ENCODE peak calls at places on chromosomes 3 and 15, in nine cellular contexts. U is GM12878, N is heart left ventricle, H is gastrocnemius medialis, L is A549, R is body of pancreas, I is suprapubic skin, D is K562, G is H1. T is an unnamed sample.

GRCh38 chr3:138389841-138390581 is 41.6 kb downstream of the MRAS start:
- DNase-seq in I (no peak), D (no peak), U (no peak), R (peak), L (peak), G (no peak), N (peak), H (peak), T (peak)

GRCh38 chr15:73403171-73403570 is 34.4 kb upstream of the HCN4 start:
- DNase-seq in D (no peak), R (no peak), L (no peak), G (no peak), N (no peak), I (no peak), U (no peak), H (no peak), T (no peak)

GRCh38 chr3:105118905-105119304 is 247.8 kb upstream of the ALCAM start:
- DNase-seq in N (no peak), G (no peak), L (peak), I (no peak), U (no peak), H (no peak), R (no peak), D (no peak), T (no peak)

GRCh38 chr3:4438296-4438695 is 28.8 kb downstream of the SUMF1 start:
- DNase-seq in D (no peak), U (no peak), H (no peak), I (no peak), G (no peak), R (no peak), L (no peak), N (no peak), T (no peak)

GRCh38 chr3:73351423-73352071 is 273.2 kb downstream of the PDZRN3 start:
- DNase-seq in I (no peak), G (no peak), D (no peak), L (no peak), U (no peak), R (no peak), N (peak), H (no peak), T (no peak)

GRCh38 chr3:195061756-195062655 is 209.0 kb downstream of the XXYLT1 start:
- DNase-seq in G (no peak), R (no peak), N (no peak), D (no peak), H (no peak), I (no peak), L (no peak), U (no peak), T (no peak)

GRCh38 chr15:65212097-65212496 is 824 bp upstream of the CILP start:
- DNase-seq in H (no peak), G (peak), U (no peak), R (no peak), I (no peak), N (no peak), D (peak), L (peak), T (no peak)

GRCh38 chr15:41504751-41505492 is 8.7 kb downstream of the LTK start:
- DNase-seq in G (no peak), L (no peak), N (no peak), H (no peak), I (no peak), U (no peak), R (no peak), D (no peak), T (no peak)

GRCh38 chr15:39127151-39127815 is 453.6 kb upstream of the THBS1 start:
- DNase-seq in L (no peak), H (no peak), R (no peak), D (peak), N (no peak), I (no peak), U (no peak), G (no peak), T (no peak)

GRCh38 chr3:143078883-143079282 is 40.7 kb upstream of the CHST2 start:
- DNase-seq in L (no peak), U (no peak), D (no peak), R (no peak), I (no peak), G (no peak), H (no peak), N (no peak), T (peak)

GRCh38 chr3:5520237-5520636 is 332.7 kb downstream of the EDEM1 start:
- DNase-seq in L (no peak), I (no peak), H (no peak), D (peak), R (no peak), G (no peak), N (no peak), U (no peak), T (no peak)

GRCh38 chr15:67892559-67893377 is 52.9 kb upstream of the RNU6-1 start:
- DNase-seq in R (no peak), U (no peak), I (no peak), H (peak), D (no peak), N (no peak), G (no peak), L (no peak), T (no peak)

GRCh38 chr3:42013652-42014442 is 51.9 kb upstream of the ULK4 start:
- DNase-seq in U (no peak), R (peak), N (peak), H (peak), G (peak), D (peak), L (no peak), I (peak), T (no peak)

GRCh38 chr3:42012378-42012934 is 50.6 kb upstream of the ULK4 start:
- DNase-seq in H (no peak), D (no peak), G (no peak), L (no peak), U (no peak), R (no peak), N (no peak), I (no peak), T (no peak)

GRCh38 chr3:42014443-42014945 is 52.6 kb upstream of the ULK4 start:
- DNase-seq in L (no peak), N (no peak), D (no peak), H (no peak), I (no peak), G (no peak), U (no peak), R (no peak), T (no peak)

GRCh38 chr3:42014949-42015533 is 53.1 kb upstream of the ULK4 start:
- DNase-seq in R (peak), G (no peak), I (peak), L (no peak), U (no peak), N (peak), D (no peak), H (peak), T (no peak)

DNA sequence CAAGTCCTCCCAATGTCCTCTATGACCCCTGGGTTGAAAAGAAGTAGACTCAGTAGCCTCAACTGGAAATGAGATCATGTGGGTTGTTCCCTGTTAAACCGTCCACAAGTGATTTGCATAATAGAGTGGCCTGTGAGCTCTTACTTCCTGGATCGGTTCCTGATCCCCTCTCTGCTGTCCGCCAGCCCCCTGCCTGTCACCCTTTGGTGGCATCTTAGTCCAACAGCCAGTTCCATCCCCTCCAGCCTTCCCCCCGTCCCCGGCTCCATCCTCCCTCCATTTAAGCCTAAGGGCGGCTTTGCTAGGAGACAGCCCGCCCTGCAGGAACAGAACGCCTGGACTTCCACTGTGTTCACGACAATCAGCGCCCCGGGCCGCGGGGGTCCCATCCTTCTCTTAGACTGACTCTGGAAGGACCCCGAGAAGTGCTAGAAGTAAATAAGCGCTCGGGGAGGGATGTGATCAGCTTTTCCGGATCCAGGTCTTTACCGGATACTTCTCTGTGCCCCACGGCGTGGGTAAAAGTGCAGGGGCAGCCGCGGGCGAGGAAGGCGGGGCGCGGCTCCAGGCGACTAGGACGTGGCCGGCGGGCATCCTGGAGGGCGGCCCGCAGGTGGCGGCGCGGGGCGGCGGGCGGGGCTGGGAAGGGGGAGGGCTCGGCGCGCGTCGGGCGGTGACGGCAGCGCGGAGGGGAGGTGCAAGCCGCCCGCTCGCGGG is 51.2 kb upstream of the ULK4 start:
- DNase-seq in U (peak), R (peak), L (peak), H (peak), G (peak), I (peak), D (no peak), N (peak), T (peak)
- TF ChIP-seq POLR2A in U (peak), R (peak), L (peak), H (peak), G (no peak), I (no peak), D (peak), N (no peak), T (no peak)

DNA sequence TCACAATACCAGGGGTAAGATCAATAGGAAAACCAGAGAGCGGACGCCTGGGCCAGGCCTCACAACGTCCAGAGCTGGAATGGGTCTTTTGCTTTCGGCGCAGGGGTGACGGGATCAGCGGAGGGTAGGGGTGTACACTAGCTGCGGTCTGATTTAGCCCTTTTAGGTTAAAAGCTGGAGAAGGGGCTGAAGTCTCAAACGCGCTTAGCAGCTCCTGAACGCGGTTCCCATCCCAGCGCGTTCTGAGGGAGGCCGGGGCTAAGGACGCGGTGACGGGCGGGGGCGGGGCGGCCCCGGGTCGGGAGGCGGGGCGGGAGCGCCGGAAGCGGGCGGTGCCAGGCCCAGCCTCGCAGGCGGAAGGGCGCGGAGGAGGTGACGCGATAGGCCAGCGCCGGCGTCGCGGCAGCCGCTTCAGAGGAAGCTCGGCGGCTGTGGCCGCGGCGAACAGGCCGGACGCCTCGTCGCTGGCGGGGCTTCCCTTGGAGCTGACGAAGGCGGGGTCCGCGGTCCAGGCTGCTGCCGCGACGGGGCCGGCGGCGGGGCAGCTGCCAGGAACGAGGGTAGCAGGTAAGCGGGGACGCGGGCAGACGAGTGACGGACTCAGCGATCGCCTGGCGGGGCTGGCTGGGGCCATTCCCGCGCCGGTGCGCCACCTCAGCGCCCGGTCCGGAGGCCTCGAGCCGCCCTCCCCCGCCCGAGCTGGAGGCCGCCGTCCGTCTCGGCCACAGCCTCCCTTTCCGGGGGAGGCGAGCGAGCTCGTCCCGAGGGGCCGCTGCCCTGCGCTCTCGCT is at the start of gene SENP5:
- DNase-seq in L (peak), R (peak), G (peak), I (peak), U (peak), N (peak), H (peak), D (peak), T (peak)
- TF ChIP-seq POLR2A in L (peak), R (peak), G (peak), I (peak), U (peak), N (no peak), H (peak), D (peak), T (peak)

GRCh38 chr3:16512435-16513140 is 911 bp downstream of the RFTN1 start:
- DNase-seq in U (no peak), R (peak), N (peak), L (no peak), G (peak), I (peak), D (no peak), H (peak), T (peak)
- TF ChIP-seq POLR2A in U (peak), R (no peak), N (no peak), L (no peak), G (no peak), I (no peak), D (no peak), H (peak), T (no peak)

GRCh38 chr3:20041197-20041780 is 1.0 kb downstream of the KAT2B start:
- DNase-seq in H (peak), G (peak), R (peak), N (peak), U (no peak), I (peak), L (peak), D (peak), T (peak)
- TF ChIP-seq POLR2A in H (peak), G (no peak), R (peak), N (no peak), U (peak), I (no peak), L (no peak), D (no peak), T (no peak)

GRCh38 chr15:101652098-101652782 is at the start of gene TM2D3:
- DNase-seq in N (peak), U (peak), G (peak), D (peak), I (peak), L (peak), H (peak), R (peak), T (peak)
- TF ChIP-seq POLR2A in N (peak), U (peak), G (no peak), D (peak), I (peak), L (peak), H (peak), R (peak), T (peak)

T was measured in H54.